ENCODE peak calls at places on chromosomes 11 and 22, in seven cellular contexts. E, J, S, R, Z, P and Y are unnamed samples.

GRCh38 chr11:12149672-12150225 is 39.4 kb downstream of the MICAL2 start:
- DNase-seq in Z (peak), R (no peak), P (peak), E (no peak), J (no peak), S (no peak), Y (peak)

GRCh38 chr11:100961633-100962032 is 168.0 kb downstream of the PGR start:
- DNase-seq in J (no peak), P (no peak), Z (no peak), S (no peak), R (no peak), E (no peak), Y (no peak)

GRCh38 chr11:43861141-43861540 is 19.5 kb upstream of the ALKBH3 start:
- DNase-seq in S (no peak), Z (no peak), E (no peak), J (no peak), P (no peak), R (no peak), Y (no peak)

GRCh38 chr11:57515332-57516060 is at the start of gene SLC43A1:
- DNase-seq in E (peak), S (no peak), R (peak), J (peak), Z (peak), P (peak), Y (peak)

GRCh38 chr11:79617561-79617960 is 176.7 kb upstream of the TENM4 start:
- DNase-seq in S (no peak), J (no peak), E (no peak), P (no peak), R (no peak), Z (no peak), Y (no peak)

GRCh38 chr11:66639066-66639813 is 737 bp downstream of the RBM4 start:
- DNase-seq in P (peak), R (peak), E (no peak), J (peak), S (no peak), Z (peak), Y (peak)

GRCh38 chr22:17754233-17754925 is 19.9 kb downstream of the BID start:
- DNase-seq in E (no peak), Z (no peak), R (no peak), J (no peak), S (no peak), P (no peak), Y (no peak)

GRCh38 chr11:117940736-117941135 is 11.5 kb upstream of the TMPRSS13 start:
- DNase-seq in Z (no peak), P (no peak), S (no peak), J (no peak), R (no peak), E (no peak), Y (no peak)

GRCh38 chr11:78645226-78646202 is 70.8 kb upstream of the NARS2 start:
- DNase-seq in Z (peak), R (peak), J (peak), P (peak), S (peak), E (peak), Y (peak)

GRCh38 chr22:36356708-36357694 is 30.8 kb downstream of the MYH9 start:
- DNase-seq in J (no peak), Z (no peak), S (no peak), R (no peak), P (no peak), E (no peak), Y (no peak)

GRCh38 chr22:20093437-20093836 is 13.4 kb downstream of the DGCR8 start:
- DNase-seq in J (peak), E (peak), P (no peak), R (no peak), S (no peak), Z (no peak), Y (no peak)

GRCh38 chr11:20894296-20894695 is 224.9 kb downstream of the NELL1 start:
- DNase-seq in Z (no peak), J (no peak), P (no peak), S (no peak), R (no peak), E (no peak), Y (no peak)

DNA sequence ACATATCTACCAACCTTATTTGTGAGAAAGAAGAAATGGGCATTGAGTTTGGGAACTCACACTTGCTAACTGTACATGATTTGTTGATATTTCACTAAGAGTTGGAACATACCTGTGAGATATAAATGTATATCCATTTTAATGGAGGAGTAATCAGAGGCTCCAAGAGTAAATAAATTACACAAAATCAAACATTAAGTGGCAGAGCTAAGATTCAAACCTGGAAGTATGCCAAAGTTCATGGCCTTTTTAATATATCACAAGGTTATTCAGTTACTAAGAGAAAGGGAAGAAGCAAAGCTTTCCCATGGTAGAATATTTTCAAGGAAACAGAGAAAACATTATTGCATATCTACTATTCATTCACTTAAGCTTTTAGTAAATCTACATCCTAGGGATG is 1641.1 kb downstream of the FAM181B start:
- DNase-seq in P (no peak), J (no peak), S (no peak), Z (no peak), R (no peak), E (no peak), Y (no peak)
- TF ChIP-seq CTCF in P (no peak), J (no peak), S (no peak), Z (no peak), R (no peak), E (no peak), Y (no peak)

GRCh38 chr11:64745219-64745522 is 1.2 kb upstream of the RASGRP2 start:
- DNase-seq in J (peak), P (peak), S (no peak), Z (no peak), E (peak), R (no peak), Y (no peak)
- H3K4me3 ChIP-seq in J (peak), P (peak), S (peak), Z (peak), E (peak), R (peak), Y (peak)

GRCh38 chr22:47067911-47068654 is 305.6 kb downstream of the TBC1D22A start:
- DNase-seq in S (no peak), P (peak), R (no peak), J (no peak), E (no peak), Z (no peak), Y (no peak)

GRCh38 chr22:47071078-47071811 is 308.8 kb downstream of the TBC1D22A start:
- DNase-seq in S (no peak), Z (no peak), E (no peak), P (no peak), R (no peak), J (no peak), Y (no peak)

GRCh38 chr22:47067331-47067890 is 305.0 kb downstream of the TBC1D22A start:
- DNase-seq in S (no peak), J (no peak), R (no peak), E (no peak), Z (no peak), P (peak), Y (no peak)

GRCh38 chr22:47066616-47066905 is 304.1 kb downstream of the TBC1D22A start:
- DNase-seq in J (no peak), P (peak), Z (no peak), R (no peak), E (no peak), S (no peak), Y (no peak)

GRCh38 chr22:47069270-47069669 is 306.8 kb downstream of the TBC1D22A start:
- DNase-seq in P (peak), S (no peak), E (no peak), J (no peak), Z (no peak), R (no peak), Y (no peak)
- TF ChIP-seq CTCF in P (no peak), S (no peak), E (no peak), J (no peak), Z (no peak), R (no peak), Y (no peak)

DNA sequence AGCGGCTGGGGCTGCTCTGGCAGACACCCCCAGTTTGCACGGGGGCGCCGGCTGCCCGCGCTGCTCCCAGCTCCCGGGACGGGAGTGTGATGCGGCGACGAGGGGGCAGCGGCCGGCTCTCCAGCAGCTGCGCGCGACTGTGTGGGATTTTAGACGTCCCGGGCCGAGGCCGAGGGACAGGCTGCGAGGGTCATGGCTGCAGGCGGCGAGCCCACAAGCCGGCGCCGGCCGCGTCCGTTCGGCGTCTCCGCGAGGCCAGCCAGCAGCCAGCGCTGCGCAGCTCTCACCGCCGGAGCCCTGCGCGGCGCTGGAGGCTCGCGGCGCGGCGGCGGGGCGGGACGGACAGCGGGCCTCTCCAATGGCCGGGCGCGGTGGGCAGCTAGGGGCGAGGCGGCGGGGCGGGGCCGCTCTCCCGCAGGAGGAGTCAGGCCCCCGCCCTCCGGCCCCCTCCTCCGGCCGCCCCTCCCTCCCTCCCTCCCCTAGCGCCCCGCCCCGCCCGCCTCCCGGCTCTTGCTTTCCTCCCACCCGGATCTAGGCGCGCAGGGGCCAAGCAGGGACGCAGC is at the start of gene FZD4:
- DNase-seq in S (peak), J (peak), R (peak), P (peak), E (peak), Z (peak), Y (peak)
- H3K4me3 ChIP-seq in S (peak), J (peak), R (peak), P (peak), E (peak), Z (peak), Y (peak)

DNA sequence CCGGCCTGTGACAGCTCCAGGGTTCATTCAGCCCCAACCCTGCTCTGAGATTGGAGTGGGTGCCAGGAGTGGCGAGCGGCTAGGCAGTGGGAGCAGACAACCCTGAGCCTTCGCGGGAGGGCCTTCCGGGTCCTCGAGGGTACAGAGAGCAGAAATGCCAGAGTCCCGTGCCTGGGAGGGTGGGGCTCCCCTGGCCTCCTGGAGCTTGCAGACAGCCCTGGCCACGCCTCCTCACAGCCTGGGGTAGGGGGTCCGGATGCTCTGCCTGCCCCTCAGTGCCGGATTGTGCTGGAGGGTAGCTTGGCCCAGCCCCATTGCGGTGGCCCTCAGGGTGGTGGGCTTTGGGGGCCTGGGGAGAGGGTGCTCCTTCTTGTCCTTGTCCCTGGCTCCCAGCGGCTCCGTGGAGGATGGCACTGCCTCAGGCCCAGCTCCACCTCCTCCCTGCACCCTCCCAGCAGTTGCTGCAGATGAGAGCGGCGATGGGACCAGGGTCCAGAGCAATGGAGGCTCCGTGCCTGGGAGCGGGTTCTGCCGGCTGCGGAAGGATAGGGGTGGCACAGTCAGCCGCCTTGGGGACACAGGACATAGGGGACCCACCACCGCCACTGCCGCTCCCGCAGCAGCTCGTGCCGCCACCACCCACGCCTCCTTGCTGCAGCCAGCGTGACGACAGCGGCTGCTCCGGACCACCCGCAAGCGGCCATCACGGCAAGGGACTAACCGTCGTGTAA is 34.9 kb upstream of the OR10G7 start:
- DNase-seq in E (peak), J (no peak), S (no peak), Z (no peak), R (no peak), P (peak), Y (no peak)
- TF ChIP-seq CTCF in E (no peak), J (no peak), S (no peak), Z (no peak), R (no peak), P (peak), Y (no peak)

DNA sequence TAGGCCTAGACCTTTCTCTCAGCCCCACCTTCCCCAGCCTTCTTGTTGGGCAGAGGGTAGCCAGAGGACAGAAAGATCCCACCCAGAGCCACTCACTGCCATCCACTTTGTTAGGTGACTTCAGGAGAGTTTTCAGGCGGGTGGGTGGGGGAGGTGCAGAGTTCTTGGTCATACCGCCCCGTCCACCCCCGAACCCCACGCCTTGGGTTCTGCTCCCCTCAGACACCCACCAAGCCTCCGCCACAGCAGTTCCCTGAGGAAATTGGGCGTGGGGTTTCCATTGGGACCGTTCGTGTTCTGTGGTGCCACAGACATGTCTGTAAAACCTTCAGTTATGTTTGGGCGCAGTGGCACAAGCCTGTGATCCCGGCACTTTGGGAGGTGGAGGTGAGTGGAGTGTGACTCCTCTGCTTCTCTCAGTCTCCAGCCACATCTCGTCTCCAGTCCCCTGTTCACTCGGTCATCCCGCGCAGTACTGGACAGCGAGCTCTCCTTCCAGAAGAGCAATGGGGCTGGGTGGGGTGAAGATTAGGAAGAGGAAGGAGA is 1.5 kb downstream of the MIF start:
- DNase-seq in S (no peak), E (no peak), J (no peak), R (no peak), P (no peak), Z (no peak), Y (no peak)
- H3K4me3 ChIP-seq in S (peak), E (peak), J (peak), R (peak), P (peak), Z (peak), Y (peak)

GRCh38 chr11:29343465-29344333 is 673.1 kb downstream of the KCNA4 start:
- DNase-seq in J (peak), S (no peak), E (peak), R (peak), Z (peak), P (peak), Y (peak)
- TF ChIP-seq CTCF in J (peak), S (peak), E (peak), R (peak), Z (peak), P (peak), Y (peak)